ENCODE peak calls at places on chromosomes 16 and 17, in five cellular contexts. D is stimulated activated CD4-positive, alpha-beta T cell treated with anti-CD3 and anti-CD28 coated beads, Interleukin-1b, Interleukin-23, amount 100 ng/mL, for 1 hour; V is Calu3; L is hypothalamus; H is GOT3. S is an unnamed sample.

GRCh38 chr17:81551458-81552243 is 502 bp downstream of the FAAP100 start:
- DNase-seq in L (no peak), V (peak), H (no peak), D (no peak), S (no peak)

GRCh38 chr17:58345500-58345899 is 6.5 kb downstream of the SUPT4H1 start:
- DNase-seq in L (no peak), H (no peak), D (no peak), V (no peak), S (no peak)

GRCh38 chr17:75313941-75314550 is 24.8 kb upstream of the SLC25A19 start:
- DNase-seq in V (no peak), H (no peak), D (no peak), L (no peak), S (peak)

GRCh38 chr16:1472974-1473373 is 1.9 kb downstream of the CLCN7 start:
- DNase-seq in D (no peak), H (no peak), L (no peak), V (no peak), S (no peak)

GRCh38 chr17:3917391-3917931 is 1.2 kb upstream of the P2RX1 start:
- DNase-seq in D (no peak), V (peak), L (no peak), H (no peak), S (peak)

GRCh38 chr17:79019260-79019630 is 4.7 kb upstream of the C1QTNF1 start:
- DNase-seq in D (no peak), L (no peak), V (no peak), H (no peak), S (no peak)

GRCh38 chr16:80997139-80997798 is 9.4 kb downstream of the CMC2 start:
- DNase-seq in V (peak), D (no peak), L (no peak), H (no peak), S (no peak)

GRCh38 chr16:51161440-51162195 is 10.5 kb upstream of the SALL1 start:
- DNase-seq in V (no peak), L (no peak), D (no peak), H (no peak), S (no peak)

GRCh38 chr17:15469260-15469659 is 1.8 kb upstream of the CDRT4 start:
- DNase-seq in H (no peak), L (no peak), D (no peak), V (no peak), S (no peak)

GRCh38 chr16:66035096-66035495 is 331.4 kb upstream of the CDH5 start:
- DNase-seq in V (no peak), L (no peak), H (no peak), D (no peak), S (no peak)

GRCh38 chr17:20926532-20926931 is 116.3 kb downstream of the USP22 start:
- DNase-seq in D (no peak), H (no peak), V (no peak), L (no peak), S (no peak)

GRCh38 chr16:1221628-1222552 is 3.2 kb downstream of the TPSG1 start:
- DNase-seq in V (peak), H (no peak), L (no peak), D (no peak), S (no peak)

GRCh38 chr17:44353656-44354331 is 8.7 kb downstream of the GRN start:
- DNase-seq in H (no peak), L (no peak), V (peak), D (no peak), S (peak)

GRCh38 chr17:74569392-74570003 is 2.2 kb upstream of the CD300H start:
- DNase-seq in V (peak), L (peak), H (peak), D (no peak), S (peak)

GRCh38 chr17:50559674-50560184 is 786 bp upstream of the CACNA1G start:
- DNase-seq in L (no peak), D (no peak), H (no peak), V (peak), S (peak)

GRCh38 chr16:27404163-27404823 is 2.3 kb downstream of the IL21R start:
- DNase-seq in D (no peak), V (no peak), H (no peak), L (no peak), S (no peak)

GRCh38 chr16:83701494-83701893 is 106.3 kb upstream of the HSBP1 start:
- DNase-seq in V (peak), D (no peak), H (no peak), L (no peak), S (peak)

GRCh38 chr17:8312726-8313600 is 2.9 kb downstream of the ARHGEF15 start:
- DNase-seq in H (no peak), L (no peak), V (no peak), D (no peak), S (no peak)

GRCh38 chr17:36629970-36630369 is 28.6 kb downstream of the MRM1 start:
- DNase-seq in H (no peak), L (no peak), V (no peak), D (no peak), S (no peak)

GRCh38 chr17:57152916-57153528 is 68.0 kb downstream of the AKAP1 start:
- DNase-seq in V (no peak), L (no peak), D (no peak), H (no peak), S (no peak)

GRCh38 chr16:28308794-28309535 is 16.6 kb downstream of the SBK1 start:
- DNase-seq in D (no peak), H (no peak), L (no peak), V (no peak), S (no peak)

GRCh38 chr17:34668206-34668605 is 88.8 kb downstream of the TMEM132E start:
- DNase-seq in V (no peak), L (no peak), H (no peak), D (no peak), S (no peak)

GRCh38 chr17:8056232-8056975 is 17.5 kb downstream of the ALOX15B start:
- DNase-seq in L (no peak), V (no peak), D (no peak), H (no peak), S (peak)

GRCh38 chr17:75559958-75560533 is 27.6 kb upstream of the MYO15B start:
- DNase-seq in H (no peak), D (no peak), L (no peak), V (no peak), S (no peak)

GRCh38 chr16:9047689-9048301 is 43.6 kb upstream of the HAPSTR1 start:
- DNase-seq in L (peak), D (peak), V (peak), H (peak), S (peak)